ENCODE peak calls at places on chromosome 22, in four cellular contexts. O is H1, R is HCT116, I is A549. Z is an unnamed sample.

GRCh38 chr22:23478175-23478574 is 101.9 kb downstream of the IGLL1 start:
- DNase-seq in O (no peak), R (no peak), I (no peak), Z (peak)

GRCh38 chr22:43343262-43343988 is at the start of gene SCUBE1:
- DNase-seq in O (peak), R (no peak), I (peak), Z (no peak)

GRCh38 chr22:46104170-46104880 is 46.0 kb upstream of the PPARA start:
- DNase-seq in O (no peak), R (no peak), I (no peak), Z (no peak)

GRCh38 chr22:19621372-19622060 is 92.8 kb upstream of the SEPTIN5 start:
- DNase-seq in O (no peak), R (no peak), I (no peak), Z (no peak)

GRCh38 chr22:47705350-47705749 is 942.9 kb downstream of the TBC1D22A start:
- DNase-seq in O (peak), R (no peak), I (no peak), Z (no peak)

GRCh38 chr22:17712441-17712840 is 61.8 kb downstream of the BID start:
- DNase-seq in O (no peak), R (no peak), I (no peak), Z (no peak)

GRCh38 chr22:43385770-43386641 is 25.8 kb upstream of the MPPED1 start:
- DNase-seq in O (peak), R (peak), I (peak), Z (peak)

GRCh38 chr22:46833228-46833627 is 70.8 kb downstream of the TBC1D22A start:
- DNase-seq in O (peak), R (peak), I (peak), Z (peak)

GRCh38 chr22:50529416-50530279 is at the start of gene TYMP:
- DNase-seq in O (peak), R (no peak), I (no peak), Z (no peak)

GRCh38 chr22:41092023-41092817 is at the start of gene EP300:
- DNase-seq in O (peak), R (peak), I (peak), Z (peak)

GRCh38 chr22:19810381-19811141 is 44.1 kb downstream of the GNB1L start:
- DNase-seq in O (no peak), R (no peak), I (no peak), Z (no peak)

GRCh38 chr22:32574957-32575893 is 100.6 kb downstream of the FBXO7 start:
- DNase-seq in O (no peak), R (no peak), I (no peak), Z (no peak)

GRCh38 chr22:43404673-43405385 is 7.0 kb upstream of the MPPED1 start:
- DNase-seq in O (no peak), R (no peak), I (no peak), Z (no peak)

GRCh38 chr22:25656724-25657123 is 85.3 kb upstream of the MYO18B start:
- DNase-seq in O (no peak), R (no peak), I (no peak), Z (peak)

GRCh38 chr22:40401532-40401931 is 31.1 kb downstream of the SGSM3 start:
- DNase-seq in O (no peak), R (no peak), I (no peak), Z (peak)

GRCh38 chr22:45090364-45090960 is 73.3 kb upstream of the NUP50 start:
- DNase-seq in O (no peak), R (no peak), I (peak), Z (no peak)

GRCh38 chr22:24446291-24446611 is 18.9 kb downstream of the ADORA2A start:
- DNase-seq in O (no peak), R (no peak), I (no peak), Z (no peak)

GRCh38 chr22:25482868-25483639 is 81.4 kb upstream of the GRK3 start:
- DNase-seq in O (no peak), R (no peak), I (no peak), Z (no peak)

GRCh38 chr22:31625661-31626426 is 36.2 kb downstream of the PISD start:
- DNase-seq in O (peak), R (no peak), I (no peak), Z (no peak)

GRCh38 chr22:17648564-17648963 is 10.0 kb downstream of the BCL2L13 start:
- DNase-seq in O (no peak), R (no peak), I (no peak), Z (no peak)

GRCh38 chr22:28969401-28970168 is 86.2 kb downstream of the ZNRF3 start:
- DNase-seq in O (no peak), R (no peak), I (no peak), Z (no peak)

GRCh38 chr22:21055880-21056319 is 10.2 kb downstream of the LRRC74B start:
- DNase-seq in O (peak), R (no peak), I (no peak), Z (peak)

GRCh38 chr22:43228330-43228729 is 41.4 kb upstream of the TTLL12 start:
- DNase-seq in O (peak), R (peak), I (peak), Z (peak)

GRCh38 chr22:24247564-24248344 is 2.9 kb upstream of the GGT5 start:
- DNase-seq in O (peak), R (peak), I (peak), Z (peak)

GRCh38 chr22:24822471-24822870 is 16.5 kb downstream of the SGSM1 start:
- DNase-seq in O (no peak), R (no peak), I (no peak), Z (no peak)

GRCh38 chr22:46047841-46048595 is 71.1 kb upstream of the WNT7B start:
- DNase-seq in O (no peak), R (no peak), I (no peak), Z (peak)

GRCh38 chr22:22487869-22488597 is 20.5 kb downstream of the ZNF280B start:
- DNase-seq in O (no peak), R (no peak), I (no peak), Z (no peak)

GRCh38 chr22:39574779-39575551 is 4.4 kb downstream of the CACNA1I start:
- DNase-seq in O (no peak), R (peak), I (peak), Z (peak)

GRCh38 chr22:44333847-44334635 is 21.3 kb upstream of the SHISAL1 start:
- DNase-seq in O (no peak), R (no peak), I (no peak), Z (no peak)

GRCh38 chr22:21755855-21756284 is 20.3 kb upstream of the YPEL1 start:
- DNase-seq in O (no peak), R (no peak), I (no peak), Z (peak)

GRCh38 chr22:42366815-42367581 is 65.2 kb downstream of the NFAM1 start:
- DNase-seq in O (no peak), R (no peak), I (no peak), Z (no peak)

GRCh38 chr22:25114369-25115362 is 85.0 kb upstream of the CRYBB3 start:
- DNase-seq in O (no peak), R (no peak), I (peak), Z (no peak)

GRCh38 chr22:32752868-32753520 is 48.5 kb upstream of the TIMP3 start:
- DNase-seq in O (no peak), R (no peak), I (no peak), Z (peak)

GRCh38 chr22:41899992-41900651 is 14.8 kb downstream of the SHISA8 start:
- DNase-seq in O (no peak), R (no peak), I (no peak), Z (no peak)

GRCh38 chr22:37959231-37959825 is 5.8 kb downstream of the POLR2F start:
- DNase-seq in O (no peak), R (no peak), I (no peak), Z (no peak)

GRCh38 chr22:37953062-37953436 is 352 bp downstream of the C22orf23 start:
- DNase-seq in O (peak), R (no peak), I (no peak), Z (no peak)

GRCh38 chr22:37951305-37951704 is 2.1 kb downstream of the C22orf23 start:
- DNase-seq in O (no peak), R (no peak), I (peak), Z (peak)

GRCh38 chr22:37957232-37957631 is 3.7 kb downstream of the POLR2F start:
- DNase-seq in O (no peak), R (no peak), I (no peak), Z (no peak)

DNA sequence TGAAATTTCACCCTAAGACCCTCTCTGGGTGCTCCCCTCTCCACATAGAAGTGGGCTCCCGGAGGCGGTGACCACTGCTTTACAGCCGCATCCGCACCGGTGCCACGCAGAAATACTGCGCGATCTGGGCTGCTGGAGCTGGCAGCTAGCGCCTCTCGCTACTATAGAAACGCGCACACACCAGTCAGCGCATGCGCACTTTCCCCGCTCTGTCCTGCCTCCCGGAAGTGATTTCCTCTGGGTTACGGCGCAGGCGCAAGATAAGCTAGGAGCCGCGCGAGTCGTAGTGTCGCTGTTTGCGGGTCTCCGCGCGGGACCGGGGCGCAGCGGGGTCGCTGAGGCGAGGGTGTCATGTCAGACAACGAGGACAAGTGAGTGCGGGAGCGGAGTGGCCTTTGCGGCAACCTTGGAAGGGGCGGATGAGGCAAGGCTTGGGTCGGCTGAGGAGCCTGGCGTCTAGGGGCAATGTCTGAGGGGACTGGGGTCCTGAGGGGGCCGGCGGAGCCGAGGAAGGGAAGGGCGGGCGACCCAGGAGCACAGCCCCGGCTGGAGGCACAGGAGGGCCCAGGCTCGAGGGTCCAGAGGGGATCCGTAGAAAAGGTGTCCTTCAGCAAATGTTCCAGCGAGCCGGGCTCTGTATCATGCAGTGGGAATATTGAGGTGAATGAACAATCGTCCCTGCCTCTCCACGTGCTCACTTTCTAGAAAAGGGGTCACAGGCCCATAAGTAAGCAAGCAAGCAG is at the start of the genes C22orf23 and POLR2F:
- DNase-seq in O (peak), R (peak), I (peak), Z (peak)
- TF ChIP-seq CTCF in O (no peak), R (no peak), I (no peak), Z (no peak)

DNA sequence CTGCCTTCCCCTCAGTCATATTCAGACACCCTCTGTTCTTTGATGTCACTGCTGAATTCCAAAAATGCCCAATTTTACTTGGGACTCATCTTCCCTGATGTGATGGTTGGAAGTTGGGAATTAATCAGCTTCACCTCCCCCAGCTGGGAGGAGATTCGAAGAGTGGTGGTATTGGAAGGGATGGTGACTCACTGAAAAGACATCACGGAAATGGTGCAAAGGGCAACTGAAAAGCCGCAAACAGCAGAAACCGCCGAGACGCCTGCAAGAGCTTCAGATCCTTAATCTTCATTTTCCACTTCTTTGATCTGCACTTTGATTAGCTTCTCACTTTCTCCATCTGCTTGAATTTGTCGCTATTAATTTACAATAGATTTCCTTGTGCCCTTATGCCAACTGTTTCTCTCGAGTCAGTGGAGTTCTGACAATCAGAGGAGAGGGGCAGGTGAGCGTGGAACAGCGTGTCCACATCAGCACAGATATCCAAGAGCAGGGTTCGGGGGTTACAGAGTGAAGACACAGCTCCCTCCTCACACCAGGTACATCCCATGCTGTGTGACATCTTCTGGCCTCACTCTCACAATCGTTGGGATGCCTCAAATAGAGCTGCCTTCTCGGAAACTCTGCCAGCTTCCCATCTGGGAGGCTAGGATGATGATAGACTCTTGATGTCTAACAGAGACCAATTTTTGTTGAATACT is 325.4 kb downstream of the BRD1 start:
- DNase-seq in O (no peak), R (peak), I (peak), Z (peak)
- TF ChIP-seq POLR2A in O (no peak), R (no peak), I (no peak), Z (peak)

GRCh38 chr22:30247974-30248373 is 1.4 kb upstream of the LIF start:
- DNase-seq in O (no peak), R (no peak), I (no peak), Z (no peak)
- TF ChIP-seq MAX in O (no peak), R (no peak), I (no peak), Z (no peak)

DNA sequence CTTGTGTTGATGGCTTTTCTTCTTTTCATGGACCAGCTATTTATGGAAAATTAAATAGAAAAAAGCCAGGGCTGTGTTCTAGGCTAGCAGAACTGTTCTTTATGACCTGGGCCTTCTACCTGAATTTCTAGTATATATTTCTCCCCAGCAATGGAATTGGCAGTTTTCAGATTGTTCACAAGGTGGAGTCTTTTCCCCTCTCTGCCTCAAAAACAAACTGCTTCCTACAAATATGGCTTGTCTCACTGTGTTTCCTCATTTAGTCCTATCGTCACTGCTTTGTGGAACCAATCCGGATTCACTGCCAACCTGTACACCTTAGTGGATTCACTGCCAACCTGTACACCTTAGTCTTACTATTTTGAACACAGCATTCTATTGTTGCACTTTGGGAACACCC is 5.0 kb upstream of the APOL5 start:
- DNase-seq in O (no peak), R (no peak), I (no peak), Z (peak)
- TF ChIP-seq CTCF in O (peak), R (peak), I (no peak), Z (peak)

Z was measured in NB4.